ENCODE peak calls at places on chromosomes 4 and X, in five cellular contexts. One of them, this sample, is unnamed.

GRCh38 chr4:109026588-109026987 is 263.7 kb upstream of the ETNPPL start:
- DNase-seq in T-helper 17 cell: no peak
- DNase-seq in choroid plexus epithelial cell: peak
- DNase-seq in activated CD8-positive, alpha-beta memory T cell treated with anti-CD3 and anti-CD28 coated beads for 1 hour: no peak
- DNase-seq in activated B cell treated with CpG ODN at 0.5 μM for 24 hours: no peak
- DNase-seq in this sample: no peak

GRCh38 chr4:183244506-183244905 is 75.6 kb downstream of the CLDN22 start:
- DNase-seq in T-helper 17 cell: no peak
- DNase-seq in choroid plexus epithelial cell: no peak
- DNase-seq in activated CD8-positive, alpha-beta memory T cell treated with anti-CD3 and anti-CD28 coated beads for 1 hour: no peak
- DNase-seq in activated B cell treated with CpG ODN at 0.5 μM for 24 hours: no peak
- DNase-seq in this sample: no peak

GRCh38 chrX:135652602-135653001 is 60.8 kb upstream of the CT45A1 start:
- DNase-seq in T-helper 17 cell: no peak
- DNase-seq in choroid plexus epithelial cell: no peak
- DNase-seq in activated CD8-positive, alpha-beta memory T cell treated with anti-CD3 and anti-CD28 coated beads for 1 hour: no peak
- DNase-seq in activated B cell treated with CpG ODN at 0.5 μM for 24 hours: no peak
- DNase-seq in this sample: no peak

GRCh38 chr4:76426272-76426671 is 5.3 kb upstream of the CCDC158 start:
- DNase-seq in T-helper 17 cell: no peak
- DNase-seq in choroid plexus epithelial cell: no peak
- DNase-seq in activated CD8-positive, alpha-beta memory T cell treated with anti-CD3 and anti-CD28 coated beads for 1 hour: no peak
- DNase-seq in activated B cell treated with CpG ODN at 0.5 μM for 24 hours: no peak
- DNase-seq in this sample: no peak

GRCh38 chr4:7104366-7105031 is 36.6 kb upstream of the GRPEL1 start:
- DNase-seq in T-helper 17 cell: no peak
- DNase-seq in choroid plexus epithelial cell: no peak
- DNase-seq in activated CD8-positive, alpha-beta memory T cell treated with anti-CD3 and anti-CD28 coated beads for 1 hour: no peak
- DNase-seq in activated B cell treated with CpG ODN at 0.5 μM for 24 hours: no peak
- DNase-seq in this sample: no peak

GRCh38 chrX:120790118-120790517 is 85.5 kb downstream of the CT47B1 start:
- DNase-seq in T-helper 17 cell: no peak
- DNase-seq in choroid plexus epithelial cell: peak
- DNase-seq in activated CD8-positive, alpha-beta memory T cell treated with anti-CD3 and anti-CD28 coated beads for 1 hour: peak
- DNase-seq in activated B cell treated with CpG ODN at 0.5 μM for 24 hours: no peak
- DNase-seq in this sample: peak

GRCh38 chr4:7428261-7429068 is 6.3 kb downstream of the PSAPL1 start:
- DNase-seq in T-helper 17 cell: no peak
- DNase-seq in choroid plexus epithelial cell: no peak
- DNase-seq in activated CD8-positive, alpha-beta memory T cell treated with anti-CD3 and anti-CD28 coated beads for 1 hour: no peak
- DNase-seq in activated B cell treated with CpG ODN at 0.5 μM for 24 hours: no peak
- DNase-seq in this sample: no peak

GRCh38 chr4:110533940-110534339 is 58.0 kb downstream of the ENPEP start:
- DNase-seq in T-helper 17 cell: no peak
- DNase-seq in choroid plexus epithelial cell: peak
- DNase-seq in activated CD8-positive, alpha-beta memory T cell treated with anti-CD3 and anti-CD28 coated beads for 1 hour: no peak
- DNase-seq in activated B cell treated with CpG ODN at 0.5 μM for 24 hours: no peak
- DNase-seq in this sample: no peak

GRCh38 chrX:69145714-69146113 is 19.5 kb downstream of the PJA1 start:
- DNase-seq in T-helper 17 cell: no peak
- DNase-seq in choroid plexus epithelial cell: no peak
- DNase-seq in activated CD8-positive, alpha-beta memory T cell treated with anti-CD3 and anti-CD28 coated beads for 1 hour: no peak
- DNase-seq in activated B cell treated with CpG ODN at 0.5 μM for 24 hours: no peak
- DNase-seq in this sample: no peak

GRCh38 chrX:132094169-132094568 is 33.7 kb downstream of the FRMD7 start:
- DNase-seq in T-helper 17 cell: no peak
- DNase-seq in choroid plexus epithelial cell: no peak
- DNase-seq in activated CD8-positive, alpha-beta memory T cell treated with anti-CD3 and anti-CD28 coated beads for 1 hour: no peak
- DNase-seq in activated B cell treated with CpG ODN at 0.5 μM for 24 hours: no peak
- DNase-seq in this sample: no peak

GRCh38 chr4:38905657-38906398 is 38.2 kb downstream of the FAM114A1 start:
- DNase-seq in T-helper 17 cell: no peak
- DNase-seq in choroid plexus epithelial cell: no peak
- DNase-seq in activated CD8-positive, alpha-beta memory T cell treated with anti-CD3 and anti-CD28 coated beads for 1 hour: no peak
- DNase-seq in activated B cell treated with CpG ODN at 0.5 μM for 24 hours: no peak
- DNase-seq in this sample: no peak

GRCh38 chrX:118350715-118351114 is 4.8 kb downstream of the WDR44 start:
- DNase-seq in T-helper 17 cell: no peak
- DNase-seq in choroid plexus epithelial cell: no peak
- DNase-seq in activated CD8-positive, alpha-beta memory T cell treated with anti-CD3 and anti-CD28 coated beads for 1 hour: no peak
- DNase-seq in activated B cell treated with CpG ODN at 0.5 μM for 24 hours: no peak
- DNase-seq in this sample: no peak

GRCh38 chrX:47634871-47635575 is 5.3 kb upstream of the CFP start:
- DNase-seq in T-helper 17 cell: no peak
- DNase-seq in choroid plexus epithelial cell: no peak
- DNase-seq in activated CD8-positive, alpha-beta memory T cell treated with anti-CD3 and anti-CD28 coated beads for 1 hour: no peak
- DNase-seq in activated B cell treated with CpG ODN at 0.5 μM for 24 hours: no peak
- DNase-seq in this sample: no peak

GRCh38 chr4:76762136-76763130 is 135.5 kb downstream of the SOWAHB start:
- DNase-seq in T-helper 17 cell: no peak
- DNase-seq in choroid plexus epithelial cell: no peak
- DNase-seq in activated CD8-positive, alpha-beta memory T cell treated with anti-CD3 and anti-CD28 coated beads for 1 hour: no peak
- DNase-seq in activated B cell treated with CpG ODN at 0.5 μM for 24 hours: no peak
- DNase-seq in this sample: no peak

GRCh38 chr4:87360338-87360935 is 30.6 kb downstream of the HSD17B11 start:
- DNase-seq in T-helper 17 cell: no peak
- DNase-seq in choroid plexus epithelial cell: no peak
- DNase-seq in activated CD8-positive, alpha-beta memory T cell treated with anti-CD3 and anti-CD28 coated beads for 1 hour: no peak
- DNase-seq in activated B cell treated with CpG ODN at 0.5 μM for 24 hours: no peak
- DNase-seq in this sample: no peak